ENCODE peak calls at places on chromosomes 4 and X, in ten cellular contexts. One of them, this sample, is unnamed.

GRCh38 chrX:19544693-19545305 is 29.5 kb upstream of the MAP3K15 start:
- DNase-seq in SK-N-SH: peak; percentile 76
- DNase-seq in transverse colon: peak; percentile 43
- DNase-seq in suprapubic skin: no peak
- DNase-seq in A549: peak; percentile 64
- DNase-seq in ovary: no peak
- DNase-seq in GM12878: no peak
- DNase-seq in K562: peak; percentile 50
- DNase-seq in esophagus muscularis mucosa: no peak
- DNase-seq in stomach: peak; percentile 38
- DNase-seq in this sample: no peak

GRCh38 chr4:77994194-77994721 is 62.9 kb upstream of the FRAS1 start:
- DNase-seq in SK-N-SH: peak; percentile 57
- DNase-seq in transverse colon: no peak
- DNase-seq in suprapubic skin: no peak
- DNase-seq in A549: peak; percentile 57
- DNase-seq in ovary: no peak
- DNase-seq in GM12878: no peak
- DNase-seq in K562: peak; percentile 8
- DNase-seq in esophagus muscularis mucosa: no peak
- DNase-seq in stomach: no peak
- DNase-seq in this sample: no peak

GRCh38 chr4:139419388-139419914 is 34.5 kb upstream of the RAB33B start:
- DNase-seq in SK-N-SH: no peak
- DNase-seq in transverse colon: peak; percentile 38
- DNase-seq in suprapubic skin: no peak
- DNase-seq in A549: no peak
- DNase-seq in ovary: no peak
- DNase-seq in GM12878: no peak
- DNase-seq in K562: no peak
- DNase-seq in esophagus muscularis mucosa: peak; percentile 91
- DNase-seq in stomach: no peak
- DNase-seq in this sample: peak; percentile 64

GRCh38 chr4:186981161-186981560 is 257.5 kb upstream of the FAT1 start:
- DNase-seq in SK-N-SH: no peak
- DNase-seq in transverse colon: no peak
- DNase-seq in suprapubic skin: no peak
- DNase-seq in A549: no peak
- DNase-seq in ovary: no peak
- DNase-seq in GM12878: no peak
- DNase-seq in K562: no peak
- DNase-seq in esophagus muscularis mucosa: no peak
- DNase-seq in stomach: no peak
- DNase-seq in this sample: no peak

GRCh38 chr4:113327513-113327912 is 278.1 kb downstream of the ANK2 start:
- DNase-seq in SK-N-SH: no peak
- DNase-seq in transverse colon: no peak
- DNase-seq in suprapubic skin: no peak
- DNase-seq in A549: no peak
- DNase-seq in ovary: no peak
- DNase-seq in GM12878: no peak
- DNase-seq in K562: no peak
- DNase-seq in esophagus muscularis mucosa: no peak
- DNase-seq in stomach: no peak
- DNase-seq in this sample: no peak

GRCh38 chrX:39016551-39016950 is 215.3 kb downstream of the MID1IP1 start:
- DNase-seq in SK-N-SH: no peak
- DNase-seq in transverse colon: no peak
- DNase-seq in suprapubic skin: no peak
- DNase-seq in A549: no peak
- DNase-seq in ovary: no peak
- DNase-seq in GM12878: no peak
- DNase-seq in K562: no peak
- DNase-seq in esophagus muscularis mucosa: no peak
- DNase-seq in stomach: peak; percentile 34
- DNase-seq in this sample: no peak

GRCh38 chr4:183639291-183639690 is 19.7 kb downstream of the RWDD4 start:
- DNase-seq in SK-N-SH: no peak
- DNase-seq in transverse colon: no peak
- DNase-seq in suprapubic skin: no peak
- DNase-seq in A549: no peak
- DNase-seq in ovary: no peak
- DNase-seq in GM12878: no peak
- DNase-seq in K562: no peak
- DNase-seq in esophagus muscularis mucosa: no peak
- DNase-seq in stomach: no peak
- DNase-seq in this sample: no peak

GRCh38 chr4:115110191-115111166 is 2.9 kb downstream of the NDST4 start:
- DNase-seq in SK-N-SH: no peak
- DNase-seq in transverse colon: no peak
- DNase-seq in suprapubic skin: no peak
- DNase-seq in A549: no peak
- DNase-seq in ovary: no peak
- DNase-seq in GM12878: no peak
- DNase-seq in K562: no peak
- DNase-seq in esophagus muscularis mucosa: no peak
- DNase-seq in stomach: no peak
- DNase-seq in this sample: no peak

GRCh38 chrX:94288972-94289371 is 615.0 kb downstream of the FAM133A start:
- DNase-seq in SK-N-SH: no peak
- DNase-seq in transverse colon: no peak
- DNase-seq in suprapubic skin: no peak
- DNase-seq in A549: no peak
- DNase-seq in ovary: no peak
- DNase-seq in GM12878: no peak
- DNase-seq in K562: no peak
- DNase-seq in esophagus muscularis mucosa: no peak
- DNase-seq in stomach: no peak
- DNase-seq in this sample: no peak

GRCh38 chr4:124060261-124060918 is 652.1 kb downstream of the ANKRD50 start:
- DNase-seq in SK-N-SH: peak; percentile 11
- DNase-seq in transverse colon: peak; percentile 18
- DNase-seq in suprapubic skin: no peak
- DNase-seq in A549: no peak
- DNase-seq in ovary: peak; percentile 35
- DNase-seq in GM12878: peak; percentile 1
- DNase-seq in K562: no peak
- DNase-seq in esophagus muscularis mucosa: peak; percentile 93
- DNase-seq in stomach: peak; percentile 27
- DNase-seq in this sample: peak; percentile 47

GRCh38 chr4:132396636-132397035 is 752.5 kb upstream of the PCDH10 start:
- DNase-seq in SK-N-SH: no peak
- DNase-seq in transverse colon: no peak
- DNase-seq in suprapubic skin: no peak
- DNase-seq in A549: no peak
- DNase-seq in ovary: no peak
- DNase-seq in GM12878: no peak
- DNase-seq in K562: no peak
- DNase-seq in esophagus muscularis mucosa: no peak
- DNase-seq in stomach: no peak
- DNase-seq in this sample: no peak

GRCh38 chr4:133982533-133983224 is 218.9 kb downstream of the PABPC4L start:
- DNase-seq in SK-N-SH: no peak
- DNase-seq in transverse colon: no peak
- DNase-seq in suprapubic skin: no peak
- DNase-seq in A549: no peak
- DNase-seq in ovary: no peak
- DNase-seq in GM12878: no peak
- DNase-seq in K562: no peak
- DNase-seq in esophagus muscularis mucosa: no peak
- DNase-seq in stomach: no peak
- DNase-seq in this sample: no peak
- TF ChIP-seq EP300 in SK-N-SH: no peak
- TF ChIP-seq EP300 in transverse colon: no peak
- TF ChIP-seq EP300 in suprapubic skin: no peak
- TF ChIP-seq EP300 in A549: no peak
- TF ChIP-seq EP300 in ovary: no peak
- TF ChIP-seq EP300 in GM12878: no peak
- TF ChIP-seq EP300 in K562: no peak
- TF ChIP-seq EP300 in esophagus muscularis mucosa: no peak
- TF ChIP-seq EP300 in stomach: no peak
- TF ChIP-seq EP300 in this sample: no peak

DNA sequence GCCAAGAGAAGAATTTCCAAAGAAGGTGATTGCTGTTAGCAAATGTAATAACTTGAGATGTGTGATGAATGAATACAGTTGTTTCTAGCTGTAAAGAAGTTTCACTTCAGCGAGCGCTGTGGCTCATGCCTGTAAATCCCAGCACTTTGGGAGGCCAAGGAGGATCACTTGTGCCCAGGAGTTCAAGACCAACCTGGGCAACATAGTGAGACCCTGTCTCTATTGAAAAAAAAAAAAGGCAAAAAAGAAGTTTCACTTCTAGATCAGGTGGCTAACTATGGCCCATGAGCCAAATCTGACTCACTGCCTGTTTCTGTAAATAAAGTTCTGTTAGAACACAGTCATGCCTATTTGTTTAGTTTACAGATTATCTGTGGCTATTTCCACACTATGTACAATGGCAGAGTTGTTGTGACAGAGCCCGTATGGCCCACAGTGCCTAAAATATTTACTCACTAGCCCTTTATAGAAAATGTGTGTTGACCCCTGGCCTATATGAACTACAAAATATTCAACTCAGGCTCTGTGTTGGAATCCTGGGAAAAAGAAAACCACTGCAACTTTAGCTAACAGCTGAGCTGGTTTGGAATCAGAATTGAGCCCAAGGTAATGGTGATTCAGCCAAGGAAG is 54.1 kb upstream of the PRPS1 start:
- DNase-seq in SK-N-SH: no peak
- DNase-seq in transverse colon: no peak
- DNase-seq in suprapubic skin: no peak
- DNase-seq in A549: peak; percentile 50
- DNase-seq in ovary: no peak
- DNase-seq in GM12878: no peak
- DNase-seq in K562: no peak
- DNase-seq in esophagus muscularis mucosa: no peak
- DNase-seq in stomach: no peak
- DNase-seq in this sample: no peak
- TF ChIP-seq EP300 in SK-N-SH: no peak
- TF ChIP-seq EP300 in transverse colon: no peak
- TF ChIP-seq EP300 in suprapubic skin: no peak
- TF ChIP-seq EP300 in A549: no peak
- TF ChIP-seq EP300 in ovary: no peak
- TF ChIP-seq EP300 in GM12878: no peak
- TF ChIP-seq EP300 in K562: no peak
- TF ChIP-seq EP300 in esophagus muscularis mucosa: no peak
- TF ChIP-seq EP300 in stomach: no peak
- TF ChIP-seq EP300 in this sample: no peak

DNA sequence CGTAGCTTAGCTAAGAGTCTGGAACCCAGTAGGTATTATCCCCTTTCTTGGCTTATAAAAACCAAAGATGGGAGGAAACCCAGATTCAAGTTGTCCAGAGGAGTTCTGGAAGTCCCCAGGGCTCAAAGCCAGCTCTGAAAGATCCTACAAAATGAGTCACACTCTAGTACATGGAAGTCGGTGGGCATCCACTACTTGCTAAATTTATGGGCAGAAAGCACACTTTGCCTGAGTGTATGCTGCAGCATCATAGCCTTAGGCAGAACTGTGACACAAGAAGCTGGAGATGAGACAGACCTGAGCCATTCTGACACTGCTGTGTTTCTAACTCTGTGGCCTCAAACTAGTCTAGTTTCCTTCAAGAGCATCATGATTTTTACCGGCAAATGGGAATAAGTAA is 429.3 kb downstream of the AFF2 start:
- DNase-seq in SK-N-SH: no peak
- DNase-seq in transverse colon: no peak
- DNase-seq in suprapubic skin: no peak
- DNase-seq in A549: no peak
- DNase-seq in ovary: no peak
- DNase-seq in GM12878: no peak
- DNase-seq in K562: no peak
- DNase-seq in esophagus muscularis mucosa: no peak
- DNase-seq in stomach: no peak
- DNase-seq in this sample: no peak
- TF ChIP-seq EP300 in SK-N-SH: no peak
- TF ChIP-seq EP300 in transverse colon: no peak
- TF ChIP-seq EP300 in suprapubic skin: no peak
- TF ChIP-seq EP300 in A549: no peak
- TF ChIP-seq EP300 in ovary: no peak
- TF ChIP-seq EP300 in GM12878: no peak
- TF ChIP-seq EP300 in K562: no peak
- TF ChIP-seq EP300 in esophagus muscularis mucosa: no peak
- TF ChIP-seq EP300 in stomach: no peak
- TF ChIP-seq EP300 in this sample: no peak

DNA sequence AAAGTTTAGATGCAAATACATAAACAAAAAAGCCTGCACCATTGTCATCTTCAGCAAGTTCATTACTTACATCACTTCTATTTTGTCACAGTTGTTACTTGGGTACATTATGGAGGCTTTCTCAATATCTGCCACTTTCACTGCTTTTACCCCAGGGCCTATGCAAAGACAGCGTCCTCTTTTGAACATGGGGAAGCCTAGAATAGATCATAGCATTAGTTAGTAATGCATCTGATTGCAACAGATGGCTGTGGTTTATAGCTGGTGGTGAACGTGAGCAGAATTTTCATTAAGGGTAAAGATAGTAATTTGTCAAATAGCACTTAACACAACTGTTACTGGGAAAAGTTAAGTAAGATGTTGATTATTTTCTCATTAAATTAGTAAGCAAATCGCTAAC is 724 bp downstream of the CXCL11 start:
- DNase-seq in SK-N-SH: no peak
- DNase-seq in transverse colon: no peak
- DNase-seq in suprapubic skin: no peak
- DNase-seq in A549: no peak
- DNase-seq in ovary: no peak
- DNase-seq in GM12878: no peak
- DNase-seq in K562: no peak
- DNase-seq in esophagus muscularis mucosa: no peak
- DNase-seq in stomach: no peak
- DNase-seq in this sample: no peak
- TF ChIP-seq EP300 in SK-N-SH: no peak
- TF ChIP-seq EP300 in transverse colon: no peak
- TF ChIP-seq EP300 in suprapubic skin: no peak
- TF ChIP-seq EP300 in A549: no peak
- TF ChIP-seq EP300 in ovary: no peak
- TF ChIP-seq EP300 in GM12878: no peak
- TF ChIP-seq EP300 in K562: no peak
- TF ChIP-seq EP300 in esophagus muscularis mucosa: no peak
- TF ChIP-seq EP300 in stomach: no peak
- TF ChIP-seq EP300 in this sample: no peak

DNA sequence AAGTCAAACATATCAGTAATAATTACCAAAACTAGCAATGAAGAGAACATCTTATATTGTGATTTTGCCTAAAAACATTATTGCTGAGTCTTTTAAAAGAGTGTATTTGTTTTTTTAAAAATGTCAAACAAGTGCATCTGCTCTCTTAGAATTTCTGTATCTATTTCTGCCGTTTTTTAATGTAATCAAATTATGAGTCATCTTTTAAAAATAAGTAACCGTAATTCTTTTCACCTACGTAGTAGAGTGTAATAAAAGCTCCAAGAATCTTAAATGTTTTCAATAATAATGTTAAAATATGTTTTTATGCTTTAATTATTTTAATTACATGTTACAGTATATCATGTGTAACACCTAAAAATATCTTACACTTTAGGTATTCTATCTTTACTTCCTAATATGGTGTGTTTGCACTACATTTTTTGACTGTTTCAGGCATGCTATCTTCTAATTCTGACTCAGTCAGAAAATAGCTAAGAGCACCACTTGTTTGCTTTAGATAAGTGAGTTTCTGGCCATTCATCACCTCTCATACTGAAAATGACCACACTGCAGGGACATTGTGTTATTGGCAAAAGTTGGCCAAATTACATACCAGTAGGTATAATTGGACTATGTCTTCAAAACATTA is 368.5 kb downstream of the PCDH7 start:
- DNase-seq in SK-N-SH: no peak
- DNase-seq in transverse colon: no peak
- DNase-seq in suprapubic skin: no peak
- DNase-seq in A549: no peak
- DNase-seq in ovary: no peak
- DNase-seq in GM12878: no peak
- DNase-seq in K562: no peak
- DNase-seq in esophagus muscularis mucosa: no peak
- DNase-seq in stomach: no peak
- DNase-seq in this sample: no peak
- TF ChIP-seq EP300 in SK-N-SH: no peak
- TF ChIP-seq EP300 in transverse colon: no peak
- TF ChIP-seq EP300 in suprapubic skin: no peak
- TF ChIP-seq EP300 in A549: no peak
- TF ChIP-seq EP300 in ovary: no peak
- TF ChIP-seq EP300 in GM12878: no peak
- TF ChIP-seq EP300 in K562: no peak
- TF ChIP-seq EP300 in esophagus muscularis mucosa: peak; percentile 23
- TF ChIP-seq EP300 in stomach: no peak
- TF ChIP-seq EP300 in this sample: peak; percentile 32

This sample was measured in upper lobe of left lung.